ENCODE peak calls at places on chromosomes 3 and 15, in seven cellular contexts. One of them, this sample, is unnamed.

GRCh38 chr3:60809857-60810256 is 441.4 kb downstream of the FHIT start:
- DNase-seq in hepatocyte: peak; percentile 6
- DNase-seq in tibial nerve: no peak
- DNase-seq in astrocyte: no peak
- DNase-seq in lower lobe of right lung: no peak
- DNase-seq in left ventricle myocardium inferior: no peak
- DNase-seq in GM23338: no peak
- DNase-seq in this sample: peak; percentile 52

GRCh38 chr3:106913111-106913698 is 464.0 kb upstream of the CCDC54 start:
- DNase-seq in hepatocyte: no peak
- DNase-seq in lower lobe of right lung: no peak
- DNase-seq in astrocyte: peak; percentile 53
- DNase-seq in tibial nerve: no peak
- DNase-seq in GM23338: peak; percentile 88
- DNase-seq in left ventricle myocardium inferior: no peak
- DNase-seq in this sample: peak; percentile 65

GRCh38 chr3:177421176-177421782 is 224.0 kb upstream of the TBL1XR1 start:
- DNase-seq in GM23338: no peak
- DNase-seq in astrocyte: no peak
- DNase-seq in lower lobe of right lung: no peak
- DNase-seq in tibial nerve: no peak
- DNase-seq in hepatocyte: peak; percentile 32
- DNase-seq in left ventricle myocardium inferior: no peak
- DNase-seq in this sample: peak; percentile 35

GRCh38 chr3:158768881-158769518 is 32.9 kb upstream of the MFSD1 start:
- DNase-seq in astrocyte: peak; percentile 98
- DNase-seq in lower lobe of right lung: no peak
- DNase-seq in left ventricle myocardium inferior: no peak
- DNase-seq in tibial nerve: peak; percentile 68
- DNase-seq in GM23338: no peak
- DNase-seq in hepatocyte: peak; percentile 72
- DNase-seq in this sample: no peak

GRCh38 chr15:39589193-39589814 is 8.4 kb downstream of the THBS1 start:
- DNase-seq in tibial nerve: no peak
- DNase-seq in GM23338: no peak
- DNase-seq in hepatocyte: no peak
- DNase-seq in astrocyte: no peak
- DNase-seq in left ventricle myocardium inferior: no peak
- DNase-seq in lower lobe of right lung: no peak
- DNase-seq in this sample: peak; percentile 62

GRCh38 chr3:53837331-53837730 is 8.9 kb downstream of the CHDH start:
- DNase-seq in hepatocyte: no peak
- DNase-seq in lower lobe of right lung: peak; percentile 84
- DNase-seq in astrocyte: no peak
- DNase-seq in GM23338: no peak
- DNase-seq in tibial nerve: no peak
- DNase-seq in left ventricle myocardium inferior: no peak
- DNase-seq in this sample: no peak

GRCh38 chr3:27714692-27715453 is 7.2 kb downstream of the EOMES start:
- DNase-seq in hepatocyte: peak; percentile 68
- DNase-seq in astrocyte: no peak
- DNase-seq in GM23338: peak; percentile 80
- DNase-seq in lower lobe of right lung: peak; percentile 64
- DNase-seq in left ventricle myocardium inferior: no peak
- DNase-seq in tibial nerve: no peak
- DNase-seq in this sample: no peak

GRCh38 chr3:196969001-196969659 is 497 bp upstream of the PIGZ start:
- DNase-seq in left ventricle myocardium inferior: peak; percentile 32
- DNase-seq in lower lobe of right lung: peak; percentile 71
- DNase-seq in GM23338: peak; percentile 43
- DNase-seq in astrocyte: no peak
- DNase-seq in tibial nerve: no peak
- DNase-seq in hepatocyte: peak; percentile 41
- DNase-seq in this sample: no peak

GRCh38 chr3:162165346-162165745 is 668.7 kb downstream of the OTOL1 start:
- DNase-seq in left ventricle myocardium inferior: no peak
- DNase-seq in hepatocyte: no peak
- DNase-seq in tibial nerve: no peak
- DNase-seq in astrocyte: no peak
- DNase-seq in lower lobe of right lung: no peak
- DNase-seq in GM23338: no peak
- DNase-seq in this sample: no peak

GRCh38 chr3:111087924-111088469 is 16.4 kb downstream of the NECTIN3 start:
- DNase-seq in astrocyte: no peak
- DNase-seq in GM23338: peak; percentile 73
- DNase-seq in left ventricle myocardium inferior: no peak
- DNase-seq in hepatocyte: no peak
- DNase-seq in tibial nerve: no peak
- DNase-seq in lower lobe of right lung: no peak
- DNase-seq in this sample: no peak
- H3K27ac ChIP-seq in astrocyte: no peak overlapping the region
- H3K27ac ChIP-seq in GM23338: peak overlapping the region; percentile 90
- H3K27ac ChIP-seq in left ventricle myocardium inferior: no peak overlapping the region
- H3K27ac ChIP-seq in hepatocyte: no peak overlapping the region
- H3K27ac ChIP-seq in tibial nerve: no peak overlapping the region
- H3K27ac ChIP-seq in lower lobe of right lung: no peak overlapping the region
- H3K27ac ChIP-seq in this sample: no peak overlapping the region

DNA sequence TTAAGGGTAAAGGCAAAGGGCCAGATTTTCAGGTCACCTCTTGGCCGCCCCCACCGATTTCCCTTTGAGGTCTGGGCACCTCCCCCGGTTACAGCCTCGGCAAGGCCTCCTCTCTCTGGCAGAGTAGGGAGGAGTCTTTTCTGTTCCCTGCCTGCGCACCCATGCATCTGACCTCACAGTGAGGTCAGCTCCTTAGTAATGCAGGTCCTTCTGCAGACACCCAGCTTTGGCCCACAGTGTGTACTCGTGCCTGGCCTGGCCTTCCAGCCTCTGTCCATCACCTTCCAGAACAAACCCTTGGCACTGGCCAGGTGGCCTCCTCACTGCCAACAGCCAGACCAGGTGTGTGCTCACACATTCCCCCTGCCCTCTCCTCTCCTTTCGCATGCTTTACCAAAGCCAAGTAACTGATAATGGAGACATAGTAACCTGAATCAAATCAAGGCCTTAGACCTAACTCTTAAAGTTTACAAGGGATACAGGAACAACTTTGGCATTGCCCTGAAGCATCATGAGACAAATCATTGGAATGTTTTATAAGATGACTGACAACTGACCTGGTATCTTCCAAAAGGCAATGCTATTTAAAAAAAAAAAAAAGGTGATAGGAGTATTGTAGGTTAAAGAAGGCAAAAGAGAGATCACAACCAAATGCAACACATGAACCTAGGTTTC is 61.3 kb downstream of the CORO2B start:
- DNase-seq in astrocyte: no peak
- DNase-seq in GM23338: no peak
- DNase-seq in tibial nerve: no peak
- DNase-seq in lower lobe of right lung: no peak
- DNase-seq in left ventricle myocardium inferior: no peak
- DNase-seq in hepatocyte: no peak
- DNase-seq in this sample: peak; percentile 71
- H3K4me1 ChIP-seq in astrocyte: peaks cover 66% of the 10 kb centered on the region
- H3K4me1 ChIP-seq in GM23338: peaks cover 12% of the 10 kb centered on the region
- H3K4me1 ChIP-seq in tibial nerve: peaks cover 22% of the 10 kb centered on the region
- H3K4me1 ChIP-seq in lower lobe of right lung: peaks cover 36% of the 10 kb centered on the region
- H3K4me1 ChIP-seq in left ventricle myocardium inferior: peaks cover 73% of the 10 kb centered on the region
- H3K4me1 ChIP-seq in hepatocyte: no peaks in the 10 kb centered on the region
- H3K4me1 ChIP-seq in this sample: peaks cover 31% of the 10 kb centered on the region

GRCh38 chr3:8421267-8421666 is 80.4 kb upstream of the LMCD1 start:
- DNase-seq in hepatocyte: no peak
- DNase-seq in lower lobe of right lung: no peak
- DNase-seq in left ventricle myocardium inferior: no peak
- DNase-seq in tibial nerve: no peak
- DNase-seq in GM23338: peak; percentile 12
- DNase-seq in astrocyte: no peak
- DNase-seq in this sample: no peak
- TF ChIP-seq CTCF in hepatocyte: no peak
- TF ChIP-seq CTCF in lower lobe of right lung: no peak
- TF ChIP-seq CTCF in left ventricle myocardium inferior: no peak
- TF ChIP-seq CTCF in tibial nerve: no peak
- TF ChIP-seq CTCF in GM23338: peak; percentile 26
- TF ChIP-seq CTCF in astrocyte: no peak
- TF ChIP-seq CTCF in this sample: no peak

GRCh38 chr15:99148851-99149276 is 44.0 kb downstream of the SYNM start:
- DNase-seq in tibial nerve: no peak
- DNase-seq in left ventricle myocardium inferior: no peak
- DNase-seq in GM23338: no peak
- DNase-seq in lower lobe of right lung: no peak
- DNase-seq in astrocyte: no peak
- DNase-seq in hepatocyte: no peak
- DNase-seq in this sample: no peak

GRCh38 chr15:99149366-99149765 is 44.5 kb downstream of the SYNM start:
- DNase-seq in left ventricle myocardium inferior: no peak
- DNase-seq in GM23338: no peak
- DNase-seq in lower lobe of right lung: no peak
- DNase-seq in hepatocyte: no peak
- DNase-seq in astrocyte: no peak
- DNase-seq in tibial nerve: no peak
- DNase-seq in this sample: no peak

GRCh38 chr15:99145005-99145404 is 40.1 kb downstream of the SYNM start:
- DNase-seq in hepatocyte: no peak
- DNase-seq in tibial nerve: no peak
- DNase-seq in astrocyte: no peak
- DNase-seq in left ventricle myocardium inferior: no peak
- DNase-seq in GM23338: no peak
- DNase-seq in lower lobe of right lung: no peak
- DNase-seq in this sample: no peak

GRCh38 chr15:99145778-99146177 is 40.9 kb downstream of the SYNM start:
- DNase-seq in tibial nerve: no peak
- DNase-seq in lower lobe of right lung: no peak
- DNase-seq in GM23338: no peak
- DNase-seq in hepatocyte: no peak
- DNase-seq in astrocyte: no peak
- DNase-seq in left ventricle myocardium inferior: no peak
- DNase-seq in this sample: no peak

GRCh38 chr15:99146661-99147060 is 41.8 kb downstream of the SYNM start:
- DNase-seq in lower lobe of right lung: no peak
- DNase-seq in hepatocyte: no peak
- DNase-seq in left ventricle myocardium inferior: no peak
- DNase-seq in GM23338: no peak
- DNase-seq in astrocyte: no peak
- DNase-seq in tibial nerve: no peak
- DNase-seq in this sample: no peak
- H3K27ac ChIP-seq in lower lobe of right lung: no peak overlapping the region
- H3K27ac ChIP-seq in hepatocyte: no peak overlapping the region
- H3K27ac ChIP-seq in left ventricle myocardium inferior: no peak overlapping the region
- H3K27ac ChIP-seq in GM23338: no peak overlapping the region
- H3K27ac ChIP-seq in astrocyte: no peak overlapping the region
- H3K27ac ChIP-seq in tibial nerve: no peak overlapping the region
- H3K27ac ChIP-seq in this sample: no peak overlapping the region

GRCh38 chr3:65597952-65598413 is 440.7 kb downstream of the MAGI1 start:
- DNase-seq in lower lobe of right lung: no peak
- DNase-seq in tibial nerve: no peak
- DNase-seq in hepatocyte: peak; percentile 14
- DNase-seq in astrocyte: no peak
- DNase-seq in left ventricle myocardium inferior: no peak
- DNase-seq in GM23338: peak; percentile 92
- DNase-seq in this sample: no peak
- H3K4me1 ChIP-seq in lower lobe of right lung: peaks cover 19% of the 10 kb centered on the region
- H3K4me1 ChIP-seq in tibial nerve: no peaks in the 10 kb centered on the region
- H3K4me1 ChIP-seq in hepatocyte: no peaks in the 10 kb centered on the region
- H3K4me1 ChIP-seq in astrocyte: peaks cover 8% of the 10 kb centered on the region
- H3K4me1 ChIP-seq in left ventricle myocardium inferior: peaks cover 30% of the 10 kb centered on the region
- H3K4me1 ChIP-seq in GM23338: peaks cover 49% of the 10 kb centered on the region
- H3K4me1 ChIP-seq in this sample: no peaks in the 10 kb centered on the region

DNA sequence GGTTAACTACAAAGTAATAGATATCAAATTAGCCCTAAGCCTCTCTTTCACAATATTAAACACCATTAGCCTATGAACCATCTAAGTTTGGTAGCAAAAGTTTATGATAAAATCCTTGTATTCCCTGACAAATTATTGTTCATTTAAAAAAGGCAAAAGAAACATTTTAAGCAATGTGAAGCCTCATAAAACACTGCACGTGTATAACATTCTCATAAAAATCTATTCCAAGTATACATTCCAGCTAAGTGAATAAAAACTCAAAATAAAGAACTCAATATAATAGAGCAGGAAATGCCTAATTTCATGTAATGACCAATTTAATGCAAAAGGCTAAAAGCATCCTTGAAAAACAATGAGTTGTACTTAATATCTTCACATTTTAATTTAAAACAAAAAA is 27.7 kb downstream of the TNIK start:
- DNase-seq in astrocyte: no peak
- DNase-seq in lower lobe of right lung: no peak
- DNase-seq in tibial nerve: no peak
- DNase-seq in GM23338: no peak
- DNase-seq in left ventricle myocardium inferior: no peak
- DNase-seq in hepatocyte: no peak
- DNase-seq in this sample: no peak
- TF ChIP-seq CTCF in astrocyte: no peak
- TF ChIP-seq CTCF in lower lobe of right lung: no peak
- TF ChIP-seq CTCF in tibial nerve: no peak
- TF ChIP-seq CTCF in GM23338: no peak
- TF ChIP-seq CTCF in left ventricle myocardium inferior: no peak
- TF ChIP-seq CTCF in hepatocyte: no peak
- TF ChIP-seq CTCF in this sample: no peak

GRCh38 chr3:20673866-20674265 is 487.9 kb upstream of the SGO1 start:
- DNase-seq in GM23338: no peak
- DNase-seq in hepatocyte: no peak
- DNase-seq in left ventricle myocardium inferior: no peak
- DNase-seq in astrocyte: no peak
- DNase-seq in lower lobe of right lung: no peak
- DNase-seq in tibial nerve: no peak
- DNase-seq in this sample: no peak

GRCh38 chr3:20666091-20666490 is 480.1 kb upstream of the SGO1 start:
- DNase-seq in GM23338: no peak
- DNase-seq in astrocyte: peak; percentile 41
- DNase-seq in tibial nerve: no peak
- DNase-seq in left ventricle myocardium inferior: no peak
- DNase-seq in lower lobe of right lung: no peak
- DNase-seq in hepatocyte: no peak
- DNase-seq in this sample: no peak

GRCh38 chr3:20668411-20668810 is 482.4 kb upstream of the SGO1 start:
- DNase-seq in astrocyte: peak; percentile 43
- DNase-seq in lower lobe of right lung: no peak
- DNase-seq in left ventricle myocardium inferior: no peak
- DNase-seq in tibial nerve: no peak
- DNase-seq in hepatocyte: no peak
- DNase-seq in GM23338: peak; percentile 79
- DNase-seq in this sample: no peak

GRCh38 chr3:20669184-20669583 is 483.2 kb upstream of the SGO1 start:
- DNase-seq in lower lobe of right lung: no peak
- DNase-seq in GM23338: no peak
- DNase-seq in tibial nerve: no peak
- DNase-seq in hepatocyte: no peak
- DNase-seq in astrocyte: peak; percentile 65
- DNase-seq in left ventricle myocardium inferior: peak; percentile 28
- DNase-seq in this sample: no peak

GRCh38 chr3:20669675-20670074 is 483.7 kb upstream of the SGO1 start:
- DNase-seq in tibial nerve: no peak
- DNase-seq in left ventricle myocardium inferior: no peak
- DNase-seq in hepatocyte: no peak
- DNase-seq in lower lobe of right lung: no peak
- DNase-seq in GM23338: no peak
- DNase-seq in astrocyte: no peak
- DNase-seq in this sample: no peak
- H3K27ac ChIP-seq in tibial nerve: no peak overlapping the region
- H3K27ac ChIP-seq in left ventricle myocardium inferior: peak overlapping the region; percentile 80
- H3K27ac ChIP-seq in hepatocyte: no peak overlapping the region
- H3K27ac ChIP-seq in lower lobe of right lung: no peak overlapping the region
- H3K27ac ChIP-seq in GM23338: no peak overlapping the region
- H3K27ac ChIP-seq in astrocyte: no peak overlapping the region
- H3K27ac ChIP-seq in this sample: no peak overlapping the region

GRCh38 chr15:36428102-36428845 is 151.2 kb upstream of the CDIN1 start:
- DNase-seq in left ventricle myocardium inferior: no peak
- DNase-seq in lower lobe of right lung: no peak
- DNase-seq in astrocyte: peak; percentile 100
- DNase-seq in GM23338: no peak
- DNase-seq in hepatocyte: peak; percentile 78
- DNase-seq in tibial nerve: peak; percentile 5
- DNase-seq in this sample: peak; percentile 99
- H3K4me1 ChIP-seq in left ventricle myocardium inferior: no peaks in the 10 kb centered on the region
- H3K4me1 ChIP-seq in lower lobe of right lung: no peaks in the 10 kb centered on the region
- H3K4me1 ChIP-seq in astrocyte: peaks cover 28% of the 10 kb centered on the region
- H3K4me1 ChIP-seq in GM23338: no peaks in the 10 kb centered on the region
- H3K4me1 ChIP-seq in hepatocyte: no peaks in the 10 kb centered on the region
- H3K4me1 ChIP-seq in tibial nerve: no peaks in the 10 kb centered on the region
- H3K4me1 ChIP-seq in this sample: peaks cover 15% of the 10 kb centered on the region

This sample was measured in foreskin keratinocyte.